ENCODE peak calls at places on chromosomes 5 and 9, in seven cellular contexts. N is endothelial cell, P is nephron progenitor cell, V is AG10803, E is BJ, R is hepatocyte, F is H1. S is an unnamed sample.

GRCh38 chr5:21919417-21920022 is 933.6 kb downstream of the CDH12 start:
- DNase-seq in N (peak), P (peak), V (peak), E (no peak), R (peak), F (no peak), S (peak)

GRCh38 chr5:148636353-148636752 is 18.0 kb downstream of the HTR4 start:
- DNase-seq in N (no peak), P (no peak), V (no peak), E (no peak), R (no peak), F (no peak), S (no peak)

GRCh38 chr5:179914032-179914755 is 6.5 kb upstream of the TBC1D9B start:
- DNase-seq in N (no peak), P (no peak), V (peak), E (no peak), R (no peak), F (no peak), S (peak)

GRCh38 chr5:157535042-157535865 is 40.3 kb downstream of the ADAM19 start:
- DNase-seq in N (no peak), P (no peak), V (no peak), E (no peak), R (no peak), F (no peak), S (peak)

GRCh38 chr9:109918359-109919163 is 138.6 kb downstream of the PALM2AKAP2 start:
- DNase-seq in N (no peak), P (no peak), V (no peak), E (no peak), R (no peak), F (no peak), S (no peak)

GRCh38 chr5:151150484-151151262 is 6.9 kb downstream of the ANXA6 start:
- DNase-seq in N (peak), P (peak), V (peak), E (no peak), R (peak), F (no peak), S (peak)

GRCh38 chr5:56023296-56023695 is 28.5 kb upstream of the IL6ST start:
- DNase-seq in N (no peak), P (no peak), V (no peak), E (no peak), R (no peak), F (no peak), S (no peak)

GRCh38 chr9:33044677-33045282 is 19.7 kb downstream of the DNAJA1 start:
- DNase-seq in N (peak), P (peak), V (peak), E (no peak), R (peak), F (no peak), S (no peak)

GRCh38 chr9:88987646-88988045 is 3.6 kb upstream of the S1PR3 start:
- DNase-seq in N (no peak), P (no peak), V (no peak), E (no peak), R (no peak), F (no peak), S (no peak)

GRCh38 chr5:143308726-143309125 is 94.8 kb downstream of the NR3C1 start:
- DNase-seq in N (no peak), P (no peak), V (peak), E (peak), R (no peak), F (no peak), S (no peak)

GRCh38 chr5:169545762-169546161 is 37.8 kb upstream of the SPDL1 start:
- DNase-seq in N (no peak), P (no peak), V (peak), E (no peak), R (no peak), F (no peak), S (no peak)

GRCh38 chr5:95711501-95712346 is 19.4 kb upstream of the RHOBTB3 start:
- DNase-seq in N (peak), P (peak), V (no peak), E (no peak), R (no peak), F (no peak), S (no peak)

GRCh38 chr5:138233280-138233679 is 20.2 kb upstream of the CDC23 start:
- DNase-seq in N (no peak), P (no peak), V (no peak), E (no peak), R (no peak), F (no peak), S (no peak)

GRCh38 chr5:157523976-157524375 is 51.6 kb downstream of the ADAM19 start:
- DNase-seq in N (no peak), P (no peak), V (no peak), E (no peak), R (no peak), F (no peak), S (peak)

GRCh38 chr5:110054240-110054639 is 364.5 kb downstream of the MAN2A1 start:
- DNase-seq in N (peak), P (no peak), V (peak), E (no peak), R (peak), F (no peak), S (no peak)
- TF ChIP-seq CTCF in N (no peak), P (no peak), V (peak), E (no peak), R (peak), F (no peak), S (no peak)

GRCh38 chr5:158679221-158679641 is 420.5 kb downstream of the EBF1 start:
- DNase-seq in N (no peak), P (no peak), V (no peak), E (no peak), R (no peak), F (no peak), S (no peak)

GRCh38 chr5:158682631-158683030 is 417.1 kb downstream of the EBF1 start:
- DNase-seq in N (no peak), P (no peak), V (no peak), E (no peak), R (no peak), F (no peak), S (no peak)

GRCh38 chr5:158677490-158677838 is 422.3 kb downstream of the EBF1 start:
- DNase-seq in N (no peak), P (no peak), V (no peak), E (no peak), R (no peak), F (no peak), S (no peak)

DNA sequence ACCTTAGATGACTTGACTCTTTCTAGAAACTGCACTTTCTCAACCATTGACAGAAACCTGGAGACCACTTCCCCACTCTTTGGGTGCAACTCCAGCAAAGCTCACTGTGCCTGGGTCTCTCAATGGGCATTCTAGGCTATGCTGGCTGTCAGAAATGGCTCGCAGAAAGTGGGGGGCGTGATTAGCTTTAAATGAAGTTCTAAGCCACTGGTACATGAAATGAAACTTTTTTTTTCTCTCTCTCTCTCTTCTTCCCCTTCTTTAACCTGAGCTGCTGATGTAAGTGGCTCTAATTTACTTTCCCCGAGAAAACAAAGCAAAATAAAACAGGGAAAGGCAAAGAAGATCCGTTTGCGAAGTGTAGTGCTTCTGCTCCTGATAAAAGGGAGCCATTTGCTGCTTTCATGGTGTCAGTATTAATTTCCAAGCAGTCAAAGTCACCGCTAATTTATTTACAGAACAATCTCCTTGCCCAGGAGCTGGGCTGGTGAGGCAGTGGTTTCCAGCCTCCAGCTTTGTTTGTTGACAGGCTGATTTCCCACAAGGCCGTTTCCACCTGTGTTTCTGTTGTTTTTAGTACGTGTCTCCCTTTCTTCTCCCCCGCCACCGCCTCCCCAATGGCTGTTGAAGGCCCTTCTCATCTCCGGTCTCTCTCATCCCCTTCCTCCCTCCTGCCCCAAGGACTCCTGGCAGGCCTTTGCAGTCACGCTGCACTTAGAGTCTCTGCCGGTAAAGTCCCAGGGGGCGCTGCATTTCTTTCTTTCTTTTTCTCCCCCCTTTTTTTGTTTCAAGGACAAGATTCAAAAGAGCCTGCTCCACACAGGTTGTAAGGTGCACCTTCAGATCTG is 422.9 kb downstream of the EBF1 start:
- DNase-seq in N (peak), P (peak), V (no peak), E (no peak), R (no peak), F (peak), S (no peak)
- TF ChIP-seq CTCF in N (peak), P (peak), V (no peak), E (no peak), R (peak), F (peak), S (peak)

GRCh38 chr5:173920024-173920753 is 32.0 kb downstream of the CPEB4 start:
- DNase-seq in N (no peak), P (no peak), V (peak), E (no peak), R (no peak), F (no peak), S (no peak)
- TF ChIP-seq CTCF in N (no peak), P (no peak), V (no peak), E (no peak), R (no peak), F (no peak), S (no peak)

GRCh38 chr9:79955300-79955699 is 383.5 kb downstream of the TLE4 start:
- DNase-seq in N (no peak), P (no peak), V (peak), E (no peak), R (no peak), F (no peak), S (no peak)
- TF ChIP-seq CTCF in N (no peak), P (no peak), V (peak), E (peak), R (peak), F (peak), S (peak)

GRCh38 chr9:882416-882931 is 41.0 kb downstream of the DMRT1 start:
- DNase-seq in N (no peak), P (no peak), V (no peak), E (no peak), R (no peak), F (no peak), S (no peak)
- TF ChIP-seq CTCF in N (peak), P (no peak), V (no peak), E (no peak), R (no peak), F (peak), S (peak)

S was measured in HFFc6.